ENCODE peak calls at places on chromosomes 4 and X, in ten cellular contexts. E is OCI-LY7, K is fibroblast of lung, L is MM.1S, Y is GM23338, J is SK-N-SH, N is hepatocyte, W is keratinocyte, B is mesendoderm, O is mammary epithelial cell. H is an unnamed sample.

GRCh38 chr4:41542526-41543270 is 4.7 kb downstream of the LIMCH1 start:
- DNase-seq in E (no peak), K (peak; percentile 48), L (no peak), Y (no peak), J (no peak), N (no peak), W (no peak), B (no peak), O (no peak), H (peak; percentile 68)

GRCh38 chr4:133112641-133113040 is 36.5 kb upstream of the PCDH10 start:
- DNase-seq in E (no peak), K (no peak), L (no peak), Y (no peak), J (no peak), N (no peak), W (no peak), B (no peak), O (no peak), H (no peak)

GRCh38 chr4:108107116-108107515 is 61.6 kb downstream of the LEF1 start:
- DNase-seq in E (no peak), K (no peak), L (no peak), Y (no peak), J (no peak), N (no peak), W (no peak), B (no peak), O (no peak), H (no peak)

GRCh38 chrX:13752646-13753045 is 18.1 kb downstream of the OFD1 start:
- DNase-seq in E (peak; percentile 78), K (no peak), L (peak; percentile 15), Y (no peak), J (no peak), N (no peak), W (no peak), B (no peak), O (no peak), H (no peak)

GRCh38 chr4:1003271-1004070 is 8.0 kb upstream of the FGFRL1 start:
- DNase-seq in E (no peak), K (no peak), L (no peak), Y (peak; percentile 64), J (no peak), N (no peak), W (no peak), B (no peak), O (no peak), H (no peak)

GRCh38 chr4:186644737-186645261 is 78.9 kb downstream of the FAT1 start:
- DNase-seq in E (no peak), K (peak; percentile 30), L (no peak), Y (no peak), J (no peak), N (no peak), W (no peak), B (no peak), O (no peak), H (no peak)

GRCh38 chrX:49310371-49310770 is 6.9 kb downstream of the GAGE10 start:
- DNase-seq in E (no peak), K (no peak), L (no peak), Y (peak; percentile 43), J (no peak), N (no peak), W (no peak), B (peak; percentile 41), O (no peak), H (no peak)

GRCh38 chr4:48129307-48130014 is 4.6 kb downstream of the TXK start:
- DNase-seq in E (no peak), K (no peak), L (no peak), Y (peak; percentile 49), J (no peak), N (peak; percentile 30), W (no peak), B (peak; percentile 29), O (no peak), H (no peak)

GRCh38 chrX:13716455-13716854 is 18.0 kb downstream of the TRAPPC2 start:
- DNase-seq in E (no peak), K (no peak), L (no peak), Y (no peak), J (no peak), N (no peak), W (no peak), B (no peak), O (no peak), H (no peak)

GRCh38 chrX:39652336-39652735 is 445.4 kb downstream of the BCOR start:
- DNase-seq in E (peak; percentile 56), K (no peak), L (peak; percentile 64), Y (peak; percentile 42), J (peak; percentile 34), N (no peak), W (no peak), B (peak; percentile 70), O (no peak), H (peak; percentile 1)

GRCh38 chr4:20326460-20326859 is 74.8 kb downstream of the SLIT2 start:
- DNase-seq in E (no peak), K (no peak), L (no peak), Y (no peak), J (no peak), N (no peak), W (no peak), B (no peak), O (no peak), H (no peak)

GRCh38 chr4:20331642-20332041 is 79.9 kb downstream of the SLIT2 start:
- DNase-seq in E (no peak), K (no peak), L (no peak), Y (no peak), J (no peak), N (no peak), W (no peak), B (no peak), O (no peak), H (no peak)

GRCh38 chr4:20323991-20324390 is 72.3 kb downstream of the SLIT2 start:
- DNase-seq in E (no peak), K (peak; percentile 46), L (no peak), Y (no peak), J (no peak), N (no peak), W (no peak), B (peak; percentile 95), O (peak; percentile 11), H (no peak)

GRCh38 chr4:20327808-20328207 is 76.1 kb downstream of the SLIT2 start:
- DNase-seq in E (no peak), K (no peak), L (no peak), Y (no peak), J (no peak), N (no peak), W (no peak), B (no peak), O (no peak), H (no peak)

GRCh38 chr4:20326977-20327376 is 75.3 kb downstream of the SLIT2 start:
- DNase-seq in E (no peak), K (no peak), L (no peak), Y (no peak), J (peak; percentile 33), N (no peak), W (no peak), B (no peak), O (no peak), H (no peak)
- H3K79me2 ChIP-seq in E (no peaks in the 10 kb centered on the region), K (no peaks in the 10 kb centered on the region), L (no peaks in the 10 kb centered on the region), Y (no peaks in the 10 kb centered on the region), J (peaks cover 89% of the 10 kb centered on the region), N (peaks cover 14% of the 10 kb centered on the region), W (peaks cover 6% of the 10 kb centered on the region), B (no peaks in the 10 kb centered on the region), O (no peaks in the 10 kb centered on the region), H (peaks cover 2% of the 10 kb centered on the region)

DNA sequence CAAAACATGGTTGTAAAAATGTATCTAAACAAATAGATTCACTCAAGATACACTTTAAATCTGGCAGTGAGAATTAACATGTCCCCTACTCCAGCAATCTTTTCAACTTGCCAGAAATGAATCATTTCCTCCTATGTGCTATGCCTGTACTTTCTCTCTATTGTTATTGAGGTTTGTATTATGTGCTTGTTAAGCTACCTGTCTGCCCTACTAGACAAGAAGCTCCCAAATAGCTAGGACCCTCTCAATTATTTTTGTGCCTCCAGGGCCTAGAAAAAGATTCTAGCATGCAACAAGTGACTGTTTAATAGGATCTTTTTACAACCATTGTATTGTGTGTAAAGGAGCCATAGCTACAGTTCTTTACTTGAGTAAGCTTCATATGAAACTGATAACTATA is 3.5 kb upstream of the SAP30 start:
- DNase-seq in E (peak; percentile 24), K (peak; percentile 17), L (no peak), Y (no peak), J (no peak), N (no peak), W (no peak), B (no peak), O (peak; percentile 44), H (peak; percentile 84)
- H3K79me2 ChIP-seq in E (peaks cover 37% of the 10 kb centered on the region), K (peaks cover 12% of the 10 kb centered on the region), L (peaks cover 13% of the 10 kb centered on the region), Y (no peaks in the 10 kb centered on the region), J (peaks cover 17% of the 10 kb centered on the region), N (no peaks in the 10 kb centered on the region), W (no peaks in the 10 kb centered on the region), B (no peaks in the 10 kb centered on the region), O (peaks cover 10% of the 10 kb centered on the region), H (peaks cover 10% of the 10 kb centered on the region)

GRCh38 chr4:152500798-152501434 is 35.0 kb downstream of the FBXW7 start:
- DNase-seq in E (peak; percentile 90), K (peak; percentile 85), L (peak; percentile 88), Y (peak; percentile 96), J (peak; percentile 34), N (peak; percentile 91), W (peak; percentile 93), B (peak; percentile 93), O (peak; percentile 68), H (peak; percentile 84)
- H3K79me2 ChIP-seq in E (peaks cover 92% of the 10 kb centered on the region), K (peaks cover 1% of the 10 kb centered on the region), L (peaks cover 95% of the 10 kb centered on the region), Y (peaks cover 72% of the 10 kb centered on the region), J (peaks cover 83% of the 10 kb centered on the region), N (peaks cover 71% of the 10 kb centered on the region), W (peaks cover 53% of the 10 kb centered on the region), B (peaks cover 29% of the 10 kb centered on the region), O (peaks cover 89% of the 10 kb centered on the region), H (peaks cover 65% of the 10 kb centered on the region)

GRCh38 chr4:128840711-128841318 is 31.3 kb downstream of the JADE1 start:
- DNase-seq in E (no peak), K (no peak), L (no peak), Y (no peak), J (no peak), N (no peak), W (no peak), B (peak; percentile 57), O (no peak), H (no peak)

GRCh38 chr4:128841402-128841801 is 31.9 kb downstream of the JADE1 start:
- DNase-seq in E (no peak), K (no peak), L (no peak), Y (no peak), J (no peak), N (no peak), W (no peak), B (no peak), O (no peak), H (no peak)

GRCh38 chr4:128835498-128836222 is 26.2 kb downstream of the JADE1 start:
- DNase-seq in E (no peak), K (peak; percentile 53), L (no peak), Y (no peak), J (no peak), N (no peak), W (no peak), B (no peak), O (no peak), H (no peak)

GRCh38 chr4:128837198-128837597 is 27.7 kb downstream of the JADE1 start:
- DNase-seq in E (no peak), K (no peak), L (no peak), Y (no peak), J (no peak), N (no peak), W (no peak), B (no peak), O (no peak), H (no peak)

DNA sequence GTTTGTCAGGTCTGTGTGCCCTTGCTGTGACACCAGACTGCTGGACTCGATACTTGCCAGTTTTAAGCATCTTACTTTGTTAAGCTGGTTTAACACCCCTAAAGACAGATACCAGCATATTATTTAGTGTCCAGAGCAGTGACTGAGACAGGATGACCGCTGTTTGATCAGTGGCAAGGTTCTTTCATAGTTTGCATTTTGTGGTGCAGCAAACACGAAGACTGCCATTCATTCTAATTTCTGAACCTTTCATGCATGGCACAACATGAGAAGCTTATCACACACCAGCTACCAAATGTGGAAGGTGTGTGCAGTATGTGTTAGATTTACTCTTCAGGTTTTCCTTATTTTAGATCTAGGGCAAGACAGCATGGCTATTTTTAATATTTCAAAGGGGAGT is 28.2 kb downstream of the JADE1 start:
- DNase-seq in E (no peak), K (no peak), L (no peak), Y (no peak), J (no peak), N (no peak), W (no peak), B (no peak), O (no peak), H (no peak)
- H3K79me2 ChIP-seq in E (peaks cover 87% of the 10 kb centered on the region), K (peaks cover 82% of the 10 kb centered on the region), L (peaks cover 100% of the 10 kb centered on the region), Y (peaks cover 100% of the 10 kb centered on the region), J (peaks cover 96% of the 10 kb centered on the region), N (peaks cover 99% of the 10 kb centered on the region), W (peaks cover 2% of the 10 kb centered on the region), B (peaks cover 81% of the 10 kb centered on the region), O (peaks cover 9% of the 10 kb centered on the region), H (peaks cover 86% of the 10 kb centered on the region)

H was measured in endothelial cell of umbilical vein.